ENCODE peak calls at places on chromosomes 12 and 14, in ten cellular contexts. F is HFF-Myc; A is ovary; L is NB4; Y is fibroblast of lung; I is CD8-positive, alpha-beta T cell; G is tibial artery; R is tibial nerve; X is brain microvascular endothelial cell; Q is testis. U is an unnamed sample.
A peak's percentile ranks its signal among the peaks of the same experiment; 100 is the strongest.

GRCh38 chr12:53098354-53098981 is 1.0 kb downstream of the IGFBP6 start:
- DNase-seq in F (no peak), A (peak; percentile 68), L (no peak), Y (peak; percentile 84), I (no peak), G (peak; percentile 85), R (peak; percentile 55), X (peak; percentile 77), Q (no peak), U (no peak)

GRCh38 chr12:43425361-43425760 is 126.6 kb downstream of the ADAMTS20 start:
- DNase-seq in F (no peak), A (no peak), L (no peak), Y (no peak), I (no peak), G (no peak), R (no peak), X (no peak), Q (no peak), U (no peak)

GRCh38 chr12:76446090-76446489 is 97.9 kb upstream of the BBS10 start:
- DNase-seq in F (no peak), A (no peak), L (no peak), Y (no peak), I (no peak), G (no peak), R (no peak), X (no peak), Q (no peak), U (no peak)

GRCh38 chr12:6377667-6377994 is 2.3 kb upstream of the SCNN1A start:
- DNase-seq in F (no peak), A (no peak), L (no peak), Y (no peak), I (no peak), G (peak; percentile 70), R (no peak), X (no peak), Q (peak; percentile 71), U (no peak)

GRCh38 chr12:54418441-54419087 is 502 bp downstream of the ITGA5 start:
- DNase-seq in F (no peak), A (no peak), L (peak; percentile 37), Y (no peak), I (no peak), G (no peak), R (no peak), X (no peak), Q (no peak), U (no peak)

GRCh38 chr14:78904094-78904493 is 733.9 kb downstream of the NRXN3 start:
- DNase-seq in F (no peak), A (no peak), L (peak; percentile 1), Y (no peak), I (no peak), G (no peak), R (no peak), X (no peak), Q (no peak), U (no peak)

GRCh38 chr12:106032141-106032925 is 106.4 kb downstream of the NUAK1 start:
- DNase-seq in F (no peak), A (no peak), L (no peak), Y (peak; percentile 89), I (no peak), G (no peak), R (no peak), X (peak; percentile 66), Q (no peak), U (no peak)

GRCh38 chr14:95834491-95834890 is 42.1 kb upstream of the TUNAR start:
- DNase-seq in F (no peak), A (no peak), L (no peak), Y (no peak), I (no peak), G (no peak), R (no peak), X (no peak), Q (no peak), U (no peak)

GRCh38 chr14:105397350-105397931 is 897 bp upstream of the TEX22 start:
- DNase-seq in F (no peak), A (no peak), L (peak; percentile 28), Y (no peak), I (no peak), G (no peak), R (no peak), X (no peak), Q (no peak), U (no peak)

GRCh38 chr12:52171950-52172512 is 19.8 kb downstream of the KRT80 start:
- DNase-seq in F (no peak), A (no peak), L (peak; percentile 72), Y (peak; percentile 61), I (no peak), G (no peak), R (no peak), X (no peak), Q (peak; percentile 37), U (no peak)

GRCh38 chr14:40367717-40368116 is 935.5 kb upstream of the FBXO33 start:
- DNase-seq in F (no peak), A (no peak), L (no peak), Y (no peak), I (no peak), G (no peak), R (no peak), X (no peak), Q (no peak), U (no peak)

GRCh38 chr12:82361461-82361915 is 3.2 kb downstream of the METTL25 start:
- DNase-seq in F (no peak), A (no peak), L (no peak), Y (no peak), I (no peak), G (no peak), R (no peak), X (no peak), Q (no peak), U (no peak)

GRCh38 chr12:6684609-6685008 is 4.6 kb downstream of the ZNF384 start:
- DNase-seq in F (no peak), A (no peak), L (peak; percentile 75), Y (no peak), I (no peak), G (no peak), R (peak; percentile 21), X (no peak), Q (peak; percentile 40), U (no peak)

GRCh38 chr14:50944647-50945413 is 547 bp upstream of the PYGL start:
- DNase-seq in F (no peak), A (no peak), L (peak; percentile 40), Y (peak; percentile 55), I (no peak), G (peak; percentile 79), R (peak; percentile 54), X (no peak), Q (peak; percentile 59), U (no peak)

GRCh38 chr14:51018521-51018920 is 74.2 kb upstream of the PYGL start:
- DNase-seq in F (no peak), A (no peak), L (no peak), Y (peak; percentile 66), I (no peak), G (no peak), R (no peak), X (no peak), Q (no peak), U (no peak)

GRCh38 chr14:33184587-33184986 is 245.9 kb downstream of the NPAS3 start:
- DNase-seq in F (peak; percentile 4), A (no peak), L (no peak), Y (peak; percentile 15), I (no peak), G (no peak), R (no peak), X (peak; percentile 22), Q (no peak), U (no peak)

GRCh38 chr12:15688202-15688736 is 100.9 kb downstream of the EPS8 start:
- DNase-seq in F (no peak), A (peak; percentile 71), L (peak; percentile 82), Y (no peak), I (no peak), G (peak; percentile 86), R (peak; percentile 73), X (peak; percentile 68), Q (peak; percentile 58), U (no peak)
- H3K4me3 ChIP-seq in F (no peak overlapping the region), A (peak overlapping the region; percentile 2), L (peak overlapping the region; percentile 51), Y (no peak overlapping the region), I (no peak overlapping the region), G (peak overlapping the region; percentile 35), R (peak overlapping the region; percentile 44), X (peak overlapping the region; percentile 50), Q (peak overlapping the region; percentile 32), U (no peak overlapping the region)

GRCh38 chr14:21093769-21094681 is 4.4 kb downstream of the ZNF219 start:
- DNase-seq in F (no peak), A (no peak), L (no peak), Y (peak; percentile 22), I (no peak), G (no peak), R (no peak), X (no peak), Q (no peak), U (no peak)
- TF ChIP-seq CTCF in F (peak; percentile 38), A (no peak), L (no peak), Y (peak; percentile 42), I (no peak), G (no peak), R (no peak), X (peak; percentile 67), Q (no peak), U (no peak)

DNA sequence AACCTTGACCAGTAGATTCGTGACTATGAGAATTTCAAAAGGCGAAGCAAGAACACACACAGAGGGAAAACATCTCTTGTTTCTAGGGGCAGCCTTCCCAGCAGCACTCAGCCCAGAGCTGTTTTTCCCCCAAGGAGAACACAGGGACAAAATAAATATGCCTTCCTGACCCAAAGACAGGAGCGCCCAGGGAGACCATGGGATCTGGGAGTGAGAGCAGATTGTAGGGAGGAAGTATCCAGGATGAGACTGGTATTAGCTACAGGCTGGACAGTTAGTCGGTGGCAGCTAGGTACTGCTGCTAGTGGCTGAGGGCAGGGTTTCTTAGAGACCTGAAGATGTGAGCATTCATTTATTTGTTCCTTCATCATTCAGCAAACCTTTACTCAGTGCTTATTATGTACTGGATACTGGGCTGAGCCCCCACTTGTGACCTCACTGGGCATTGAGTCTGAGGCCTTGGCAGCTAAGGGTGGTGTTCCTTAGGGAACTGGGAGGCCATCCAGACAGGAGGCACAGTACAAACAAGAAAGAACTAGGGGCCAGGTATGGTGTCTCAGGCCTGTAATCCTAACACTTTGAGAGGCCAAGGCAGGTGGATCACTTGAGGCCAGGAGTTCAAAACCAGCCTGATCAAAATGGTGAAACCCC is 469.8 kb downstream of the ZFP36L1 start:
- DNase-seq in F (no peak), A (no peak), L (no peak), Y (no peak), I (no peak), G (no peak), R (no peak), X (no peak), Q (no peak), U (no peak)
- H3K4me3 ChIP-seq in F (no peak overlapping the region), A (no peak overlapping the region), L (no peak overlapping the region), Y (no peak overlapping the region), I (no peak overlapping the region), G (no peak overlapping the region), R (no peak overlapping the region), X (no peak overlapping the region), Q (no peak overlapping the region), U (no peak overlapping the region)

DNA sequence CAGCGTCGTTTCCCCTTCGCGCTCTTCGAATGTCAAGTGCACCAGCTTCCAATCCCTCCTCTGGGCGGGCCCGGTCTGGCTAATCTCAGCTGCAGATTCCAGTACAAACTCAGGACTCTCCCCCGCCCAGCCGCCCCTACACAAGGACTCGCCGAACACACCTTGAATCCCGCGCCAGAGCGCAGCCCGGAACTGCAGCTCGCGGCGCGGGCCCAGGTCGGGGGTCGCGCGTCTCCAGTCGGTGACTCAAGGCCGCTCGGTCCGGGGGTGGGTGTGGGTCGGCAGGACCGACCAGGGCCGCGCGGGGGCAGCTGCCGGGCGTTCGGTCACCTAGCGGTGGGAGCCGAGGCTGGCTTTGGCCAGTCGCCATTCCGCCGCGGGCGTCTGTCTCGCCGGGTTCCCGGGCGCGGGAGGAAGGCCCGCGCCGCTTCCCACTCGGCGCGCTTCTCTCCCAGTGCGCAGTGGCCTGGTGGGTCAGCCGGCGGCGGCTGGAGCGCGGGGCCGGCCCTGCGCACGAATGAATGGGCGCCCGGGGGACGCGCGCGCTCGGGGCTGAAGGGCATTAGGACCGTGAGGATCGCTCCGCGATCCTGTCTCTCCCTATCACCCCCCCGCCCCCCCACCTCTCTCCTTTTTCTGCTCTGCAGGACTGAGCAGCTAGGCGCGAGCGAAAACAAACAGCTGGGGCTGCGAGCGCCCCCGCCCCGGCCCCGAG is at the start of gene GALNT16:
- DNase-seq in F (no peak), A (no peak), L (no peak), Y (peak; percentile 42), I (no peak), G (no peak), R (no peak), X (no peak), Q (peak; percentile 36), U (no peak)
- TF ChIP-seq CTCF in F (peak; percentile 14), A (no peak), L (no peak), Y (no peak), I (no peak), G (peak; percentile 21), R (no peak), X (peak; percentile 36), Q (peak; percentile 8), U (peak; percentile 15)